ENCODE peak calls at places on chromosomes 5 and 9, in five cellular contexts. One of them, this sample, is unnamed.
A peak's percentile ranks its signal among the peaks of the same experiment; 100 is the strongest.

GRCh38 chr9:75053869-75054268 is 25.8 kb upstream of the CARNMT1 start:
- DNase-seq in sigmoid colon: no peak
- DNase-seq in PC-3: no peak
- DNase-seq in WERI-Rb-1: no peak
- DNase-seq in GM10248: peak; percentile 29
- DNase-seq in this sample: no peak

GRCh38 chr5:94228791-94229190 is 389.6 kb downstream of the KIAA0825 start:
- DNase-seq in GM10248: no peak
- DNase-seq in PC-3: peak; percentile 57
- DNase-seq in sigmoid colon: no peak
- DNase-seq in WERI-Rb-1: no peak
- DNase-seq in this sample: no peak

GRCh38 chr5:170747851-170748250 is 35.7 kb upstream of the GABRP start:
- DNase-seq in WERI-Rb-1: peak; percentile 45
- DNase-seq in PC-3: no peak
- DNase-seq in GM10248: peak; percentile 12
- DNase-seq in sigmoid colon: no peak
- DNase-seq in this sample: no peak

GRCh38 chr5:123717139-123717538 is 205.2 kb downstream of the CSNK1G3 start:
- DNase-seq in WERI-Rb-1: no peak
- DNase-seq in PC-3: peak; percentile 49
- DNase-seq in sigmoid colon: no peak
- DNase-seq in GM10248: no peak
- DNase-seq in this sample: no peak

GRCh38 chr5:51326844-51327243 is 56.4 kb upstream of the ISL1 start:
- DNase-seq in PC-3: no peak
- DNase-seq in WERI-Rb-1: no peak
- DNase-seq in GM10248: no peak
- DNase-seq in sigmoid colon: no peak
- DNase-seq in this sample: no peak

GRCh38 chr9:38634315-38634714 is 13.9 kb upstream of the ANKRD18A start:
- DNase-seq in PC-3: no peak
- DNase-seq in WERI-Rb-1: no peak
- DNase-seq in sigmoid colon: no peak
- DNase-seq in GM10248: no peak
- DNase-seq in this sample: no peak

GRCh38 chr9:93097496-93098205 is 1.6 kb downstream of the CARD19 start:
- DNase-seq in GM10248: no peak
- DNase-seq in WERI-Rb-1: no peak
- DNase-seq in sigmoid colon: peak; percentile 66
- DNase-seq in PC-3: peak; percentile 9
- DNase-seq in this sample: peak; percentile 77

GRCh38 chr9:109969559-109970237 is 189.7 kb downstream of the PALM2AKAP2 start:
- DNase-seq in sigmoid colon: no peak
- DNase-seq in WERI-Rb-1: no peak
- DNase-seq in PC-3: no peak
- DNase-seq in GM10248: no peak
- DNase-seq in this sample: no peak

GRCh38 chr5:176818391-176819098 is 8.2 kb downstream of the UNC5A start:
- DNase-seq in GM10248: peak; percentile 64
- DNase-seq in WERI-Rb-1: no peak
- DNase-seq in sigmoid colon: no peak
- DNase-seq in PC-3: no peak
- DNase-seq in this sample: no peak

GRCh38 chr9:83651558-83651957 is 28.6 kb downstream of the IDNK start:
- DNase-seq in WERI-Rb-1: no peak
- DNase-seq in GM10248: no peak
- DNase-seq in sigmoid colon: no peak
- DNase-seq in PC-3: no peak
- DNase-seq in this sample: no peak

GRCh38 chr9:91221332-91221731 is 140.4 kb downstream of the AUH start:
- DNase-seq in PC-3: no peak
- DNase-seq in sigmoid colon: no peak
- DNase-seq in WERI-Rb-1: no peak
- DNase-seq in GM10248: no peak
- DNase-seq in this sample: no peak

GRCh38 chr5:68883441-68883840 is 210.4 kb upstream of the SLC30A5 start:
- DNase-seq in WERI-Rb-1: no peak
- DNase-seq in PC-3: no peak
- DNase-seq in sigmoid colon: no peak
- DNase-seq in GM10248: no peak
- DNase-seq in this sample: no peak

GRCh38 chr5:68886814-68887213 is 207.0 kb upstream of the SLC30A5 start:
- DNase-seq in PC-3: no peak
- DNase-seq in sigmoid colon: no peak
- DNase-seq in GM10248: no peak
- DNase-seq in WERI-Rb-1: no peak
- DNase-seq in this sample: no peak

GRCh38 chr5:68884144-68884754 is 209.6 kb upstream of the SLC30A5 start:
- DNase-seq in GM10248: no peak
- DNase-seq in WERI-Rb-1: no peak
- DNase-seq in PC-3: no peak
- DNase-seq in sigmoid colon: no peak
- DNase-seq in this sample: no peak

GRCh38 chr5:68884893-68885292 is 208.9 kb upstream of the SLC30A5 start:
- DNase-seq in sigmoid colon: no peak
- DNase-seq in PC-3: peak; percentile 48
- DNase-seq in WERI-Rb-1: peak; percentile 17
- DNase-seq in GM10248: no peak
- DNase-seq in this sample: no peak
- TF ChIP-seq CTCF in sigmoid colon: no peak
- TF ChIP-seq CTCF in PC-3: peak; percentile 57
- TF ChIP-seq CTCF in WERI-Rb-1: peak; percentile 44
- TF ChIP-seq CTCF in GM10248: no peak
- TF ChIP-seq CTCF in this sample: peak; percentile 73

GRCh38 chr5:73763300-73764032 is 137.5 kb downstream of the ARHGEF28 start:
- DNase-seq in WERI-Rb-1: peak; percentile 66
- DNase-seq in PC-3: peak; percentile 6
- DNase-seq in sigmoid colon: no peak
- DNase-seq in GM10248: no peak
- DNase-seq in this sample: no peak
- TF ChIP-seq CTCF in WERI-Rb-1: peak; percentile 10
- TF ChIP-seq CTCF in PC-3: no peak
- TF ChIP-seq CTCF in sigmoid colon: no peak
- TF ChIP-seq CTCF in GM10248: no peak
- TF ChIP-seq CTCF in this sample: no peak

GRCh38 chr5:3325206-3325605 is 270.4 kb upstream of the IRX1 start:
- DNase-seq in WERI-Rb-1: no peak
- DNase-seq in sigmoid colon: no peak
- DNase-seq in PC-3: no peak
- DNase-seq in GM10248: no peak
- DNase-seq in this sample: no peak
- TF ChIP-seq CTCF in WERI-Rb-1: no peak
- TF ChIP-seq CTCF in sigmoid colon: no peak
- TF ChIP-seq CTCF in PC-3: no peak
- TF ChIP-seq CTCF in GM10248: no peak
- TF ChIP-seq CTCF in this sample: no peak

DNA sequence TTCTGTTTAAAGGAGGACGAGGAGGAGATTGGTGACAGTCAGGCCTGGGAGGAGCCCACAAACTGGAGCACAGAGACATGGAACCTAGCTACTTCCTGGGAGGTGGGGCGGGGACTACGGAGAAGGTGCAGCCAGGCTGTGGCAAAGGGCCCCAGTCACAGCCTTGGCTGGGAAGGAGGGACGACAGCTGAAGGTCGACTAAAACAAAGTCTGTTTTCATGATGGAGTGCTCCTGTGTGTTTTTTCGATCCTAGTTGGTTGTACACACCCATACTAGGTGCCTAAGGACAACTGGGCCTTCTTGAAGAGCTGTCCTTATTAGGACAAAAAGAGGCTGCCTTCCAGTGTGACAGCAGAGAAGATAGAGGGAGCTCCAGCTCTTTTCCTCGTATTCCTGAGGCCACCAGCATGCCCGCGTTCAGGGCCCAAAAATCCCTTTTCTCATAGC is 2.9 kb downstream of the CCDC107 start:
- DNase-seq in PC-3: peak; percentile 23
- DNase-seq in WERI-Rb-1: no peak
- DNase-seq in GM10248: no peak
- DNase-seq in sigmoid colon: peak; percentile 80
- DNase-seq in this sample: no peak
- TF ChIP-seq CTCF in PC-3: peak; percentile 40
- TF ChIP-seq CTCF in WERI-Rb-1: peak; percentile 53
- TF ChIP-seq CTCF in GM10248: peak; percentile 45
- TF ChIP-seq CTCF in sigmoid colon: peak; percentile 45
- TF ChIP-seq CTCF in this sample: peak; percentile 84

GRCh38 chr5:37721447-37721871 is 118.4 kb downstream of the GDNF start:
- DNase-seq in PC-3: no peak
- DNase-seq in WERI-Rb-1: no peak
- DNase-seq in GM10248: peak; percentile 24
- DNase-seq in sigmoid colon: no peak
- DNase-seq in this sample: no peak
- TF ChIP-seq CTCF in PC-3: no peak
- TF ChIP-seq CTCF in WERI-Rb-1: no peak
- TF ChIP-seq CTCF in GM10248: no peak
- TF ChIP-seq CTCF in sigmoid colon: no peak
- TF ChIP-seq CTCF in this sample: no peak

GRCh38 chr5:77776606-77777206 is 567 bp upstream of the TBCA start:
- DNase-seq in sigmoid colon: no peak
- DNase-seq in PC-3: peak; percentile 45
- DNase-seq in WERI-Rb-1: no peak
- DNase-seq in GM10248: no peak
- DNase-seq in this sample: no peak

GRCh38 chr5:77777281-77777892 is 1.2 kb upstream of the TBCA start:
- DNase-seq in sigmoid colon: no peak
- DNase-seq in PC-3: peak; percentile 76
- DNase-seq in WERI-Rb-1: no peak
- DNase-seq in GM10248: no peak
- DNase-seq in this sample: no peak

GRCh38 chr5:77777911-77778310 is 1.8 kb upstream of the TBCA start:
- DNase-seq in GM10248: no peak
- DNase-seq in PC-3: no peak
- DNase-seq in WERI-Rb-1: no peak
- DNase-seq in sigmoid colon: no peak
- DNase-seq in this sample: no peak

GRCh38 chr5:77774981-77775772 is 962 bp downstream of the TBCA start:
- DNase-seq in sigmoid colon: no peak
- DNase-seq in GM10248: no peak
- DNase-seq in PC-3: peak; percentile 7
- DNase-seq in WERI-Rb-1: no peak
- DNase-seq in this sample: no peak

GRCh38 chr5:77775773-77776605 is at the start of gene TBCA:
- DNase-seq in PC-3: peak; percentile 88
- DNase-seq in sigmoid colon: peak; percentile 93
- DNase-seq in GM10248: peak; percentile 89
- DNase-seq in WERI-Rb-1: peak; percentile 91
- DNase-seq in this sample: peak; percentile 94
- TF ChIP-seq CTCF in PC-3: no peak
- TF ChIP-seq CTCF in sigmoid colon: no peak
- TF ChIP-seq CTCF in GM10248: no peak
- TF ChIP-seq CTCF in WERI-Rb-1: peak; percentile 5
- TF ChIP-seq CTCF in this sample: peak; percentile 68

This sample was measured in chondrocyte.